ENCODE peak calls at places on chromosomes 4 and X, in seven cellular contexts. D is body of pancreas; Q is CD8-positive, alpha-beta memory T cell; S is iPS DF 6.9; M is endodermal cell; C is tibial artery; Z is lower lobe of right lung. J is an unnamed sample.

GRCh38 chrX:150200820-150201287 is 162.3 kb upstream of the MAMLD1 start:
- DNase-seq in D (peak), Q (no peak), S (no peak), M (no peak), C (peak), Z (peak), J (no peak)

GRCh38 chrX:41781500-41781899 is 57.5 kb downstream of the GPR82 start:
- DNase-seq in D (no peak), Q (peak), S (peak), M (no peak), C (no peak), Z (no peak), J (no peak)

GRCh38 chrX:37476571-37477188 is 94.8 kb upstream of the LANCL3 start:
- DNase-seq in D (no peak), Q (no peak), S (peak), M (no peak), C (no peak), Z (no peak), J (no peak)

GRCh38 chrX:79167437-79167836 is 22.9 kb downstream of the GPR174 start:
- DNase-seq in D (no peak), Q (no peak), S (no peak), M (no peak), C (no peak), Z (no peak), J (no peak)

GRCh38 chr4:26088433-26088928 is 174.5 kb downstream of the SMIM20 start:
- DNase-seq in D (no peak), Q (no peak), S (no peak), M (no peak), C (no peak), Z (no peak), J (no peak)

GRCh38 chrX:134013528-134013927 is 28.1 kb upstream of the GPC3 start:
- DNase-seq in D (no peak), Q (no peak), S (no peak), M (no peak), C (no peak), Z (no peak), J (no peak)

GRCh38 chrX:115609621-115610020 is 48.6 kb downstream of the PLS3 start:
- DNase-seq in D (no peak), Q (no peak), S (no peak), M (no peak), C (no peak), Z (no peak), J (no peak)

GRCh38 chrX:9656277-9656676 is 109.4 kb downstream of the GPR143 start:
- DNase-seq in D (peak), Q (no peak), S (no peak), M (no peak), C (no peak), Z (no peak), J (peak)

GRCh38 chr4:127708985-127709384 is 21.2 kb upstream of the SLC25A31 start:
- DNase-seq in D (peak), Q (no peak), S (no peak), M (no peak), C (no peak), Z (no peak), J (peak)

GRCh38 chr4:64564126-64564525 is 154.9 kb upstream of the TECRL start:
- DNase-seq in D (no peak), Q (no peak), S (no peak), M (no peak), C (no peak), Z (no peak), J (no peak)

GRCh38 chr4:37627263-37627662 is 58.9 kb downstream of the RELL1 start:
- DNase-seq in D (no peak), Q (no peak), S (no peak), M (no peak), C (no peak), Z (no peak), J (no peak)

GRCh38 chr4:168710353-168710946 is 213.6 kb downstream of the PALLD start:
- DNase-seq in D (peak), Q (no peak), S (peak), M (peak), C (no peak), Z (no peak), J (peak)

GRCh38 chr4:6884341-6884870 is 25.2 kb upstream of the TBC1D14 start:
- DNase-seq in D (no peak), Q (no peak), S (no peak), M (peak), C (no peak), Z (no peak), J (no peak)

DNA sequence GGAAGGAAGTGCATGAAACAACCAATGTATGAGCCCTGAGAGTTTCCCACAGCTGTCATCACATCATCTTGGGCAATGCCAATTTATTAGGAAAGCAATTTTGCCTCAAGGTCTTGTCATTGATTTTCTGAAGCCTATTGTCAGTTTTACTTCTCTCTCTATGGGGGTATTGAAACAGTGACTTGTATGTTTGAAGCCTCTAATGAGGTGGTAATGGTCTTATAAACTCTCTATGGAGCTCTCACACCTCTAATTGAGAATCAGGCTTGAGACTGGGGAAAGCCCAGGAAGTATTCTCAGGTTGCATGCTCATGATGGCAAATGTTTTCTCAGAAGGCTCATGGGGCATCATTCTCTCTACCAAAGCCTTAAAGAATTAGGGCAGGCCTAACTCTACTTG is 308.2 kb upstream of the EMCN start:
- DNase-seq in D (no peak), Q (no peak), S (no peak), M (peak), C (no peak), Z (no peak), J (no peak)
- H3K27ac ChIP-seq in D (no peak), Q (no peak), S (no peak), M (no peak), C (no peak), Z (no peak), J (no peak)

GRCh38 chr4:185713731-185714130 is 98.3 kb downstream of the SORBS2 start:
- DNase-seq in D (no peak), Q (no peak), S (no peak), M (no peak), C (no peak), Z (no peak), J (no peak)

GRCh38 chr4:185718578-185719492 is 93.2 kb downstream of the SORBS2 start:
- DNase-seq in D (no peak), Q (no peak), S (no peak), M (no peak), C (no peak), Z (no peak), J (no peak)

GRCh38 chr4:185716008-185716976 is 95.7 kb downstream of the SORBS2 start:
- DNase-seq in D (peak), Q (no peak), S (no peak), M (no peak), C (no peak), Z (peak), J (peak)

GRCh38 chr4:185719493-185719843 is 92.5 kb downstream of the SORBS2 start:
- DNase-seq in D (no peak), Q (no peak), S (no peak), M (no peak), C (no peak), Z (no peak), J (no peak)

DNA sequence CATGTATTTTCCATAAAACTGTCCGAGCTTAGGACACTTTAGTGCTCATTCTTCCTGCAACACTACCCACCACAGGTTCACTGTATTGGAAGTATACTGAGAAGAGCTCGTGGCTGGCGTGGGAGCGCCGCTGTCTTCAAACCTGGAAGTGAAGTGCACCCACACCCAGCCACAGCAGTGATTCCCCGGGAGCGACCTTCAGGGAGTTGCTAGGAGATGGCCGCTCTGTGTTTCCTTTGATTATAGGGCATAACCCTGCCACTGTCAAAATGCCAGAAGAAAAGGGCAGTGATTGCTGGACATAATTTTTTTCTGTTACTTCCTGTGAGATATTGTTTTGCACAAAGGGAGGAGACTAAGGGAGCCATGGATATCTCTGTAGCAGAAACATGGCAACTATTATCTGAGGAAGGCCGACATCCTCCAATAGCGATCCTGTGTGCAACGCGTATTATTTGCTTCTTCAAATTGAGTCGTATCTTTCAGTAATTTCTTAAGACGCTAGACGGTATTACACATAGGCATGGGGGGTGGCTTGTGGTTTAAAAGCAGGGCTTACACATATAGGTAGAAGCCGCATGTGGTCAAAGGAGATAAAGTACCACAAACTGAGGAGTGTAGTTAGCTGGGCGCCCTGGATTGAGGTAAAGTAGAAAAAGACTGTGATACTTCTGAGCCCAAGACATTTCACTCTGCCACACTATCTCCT is 94.8 kb downstream of the SORBS2 start:
- DNase-seq in D (peak), Q (no peak), S (no peak), M (no peak), C (no peak), Z (no peak), J (peak)
- H3K27ac ChIP-seq in D (peak), Q (no peak), S (no peak), M (no peak), C (peak), Z (peak), J (peak)

GRCh38 chr4:87241341-87241740 is 20.9 kb upstream of the KLHL8 start:
- DNase-seq in D (no peak), Q (no peak), S (no peak), M (no peak), C (no peak), Z (no peak), J (no peak)

GRCh38 chr4:87243426-87244053 is 23.1 kb upstream of the KLHL8 start:
- DNase-seq in D (no peak), Q (no peak), S (no peak), M (no peak), C (no peak), Z (no peak), J (no peak)

GRCh38 chr4:87240341-87240740 is 19.9 kb upstream of the KLHL8 start:
- DNase-seq in D (no peak), Q (no peak), S (no peak), M (no peak), C (no peak), Z (no peak), J (no peak)

GRCh38 chr4:87236851-87237250 is 16.4 kb upstream of the KLHL8 start:
- DNase-seq in D (peak), Q (no peak), S (no peak), M (no peak), C (no peak), Z (no peak), J (no peak)

DNA sequence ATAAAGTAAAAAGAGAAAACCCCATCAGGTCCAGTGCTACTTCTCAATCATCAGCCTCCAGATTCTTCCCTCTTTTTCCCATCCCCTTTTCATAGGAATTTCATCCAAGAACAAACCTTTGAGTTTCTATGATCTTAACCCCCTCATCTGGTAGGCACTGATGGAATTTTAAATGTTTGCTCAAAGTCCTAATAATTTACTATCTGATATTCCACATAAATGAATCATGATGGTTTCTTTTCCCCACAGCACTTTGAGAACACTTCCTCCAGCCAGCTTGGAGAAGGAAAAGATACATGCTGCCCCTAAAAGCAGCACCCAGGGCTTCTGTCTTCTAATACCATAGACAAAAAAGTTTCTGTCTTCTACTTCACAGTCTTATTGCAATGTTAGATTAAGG is 19.4 kb upstream of the KLHL8 start:
- DNase-seq in D (no peak), Q (no peak), S (no peak), M (no peak), C (no peak), Z (no peak), J (no peak)
- H3K27ac ChIP-seq in D (no peak), Q (no peak), S (no peak), M (no peak), C (no peak), Z (no peak), J (no peak)

GRCh38 chr4:174260099-174260498 is 23.4 kb downstream of the FBXO8 start:
- DNase-seq in D (no peak), Q (no peak), S (no peak), M (no peak), C (no peak), Z (no peak), J (no peak)
- H3K27ac ChIP-seq in D (no peak), Q (no peak), S (no peak), M (no peak), C (no peak), Z (no peak), J (no peak)

J was measured in heart right ventricle.